ENCODE peak calls at places on chromosomes 4 and X, in six cellular contexts. R, S, Y, L, W and C are unnamed samples.

GRCh38 chr4:11805837-11806236 is 377.1 kb upstream of the HS3ST1 start:
- DNase-seq in R (no peak), S (no peak), Y (peak), L (no peak), W (no peak), C (no peak)

GRCh38 chr4:119667802-119668201 is 39.2 kb upstream of the PDE5A start:
- DNase-seq in R (no peak), S (no peak), Y (no peak), L (no peak), W (no peak), C (no peak)

GRCh38 chr4:139555705-139556070 is 331 bp downstream of the SETD7 start:
- DNase-seq in R (no peak), S (peak), Y (peak), L (no peak), W (no peak), C (no peak)

GRCh38 chrX:3046253-3046909 is 5.1 kb downstream of the ARSF start:
- DNase-seq in R (no peak), S (no peak), Y (no peak), L (peak), W (no peak), C (no peak)

GRCh38 chrX:37846934-37847732 is at the start of gene DYNLT3:
- DNase-seq in R (no peak), S (peak), Y (peak), L (peak), W (peak), C (no peak)

GRCh38 chrX:30153175-30153880 is 62.0 kb upstream of the MAGEB2 start:
- DNase-seq in R (no peak), S (no peak), Y (no peak), L (no peak), W (no peak), C (no peak)

GRCh38 chrX:108020631-108021030 is 24.2 kb upstream of the VSIG1 start:
- DNase-seq in R (no peak), S (no peak), Y (peak), L (peak), W (no peak), C (no peak)

GRCh38 chrX:142096263-142096662 is 108.8 kb downstream of the MAGEC2 start:
- DNase-seq in R (no peak), S (no peak), Y (peak), L (no peak), W (no peak), C (no peak)

GRCh38 chr4:112847781-112848180 is 201.7 kb upstream of the ANK2 start:
- DNase-seq in R (no peak), S (no peak), Y (no peak), L (no peak), W (no peak), C (no peak)

GRCh38 chr4:123390846-123391456 is 5.6 kb upstream of the SPRY1 start:
- DNase-seq in R (no peak), S (no peak), Y (peak), L (peak), W (no peak), C (no peak)

GRCh38 chr4:152729466-152729865 is 49.7 kb upstream of the TMEM154 start:
- DNase-seq in R (no peak), S (no peak), Y (peak), L (peak), W (no peak), C (peak)

GRCh38 chrX:154327026-154327820 is 31.6 kb downstream of the TKTL1 start:
- DNase-seq in R (no peak), S (no peak), Y (no peak), L (peak), W (peak), C (no peak)

GRCh38 chrX:41449615-41450014 is 2.5 kb downstream of the NYX start:
- DNase-seq in R (peak), S (no peak), Y (no peak), L (peak), W (no peak), C (no peak)

GRCh38 chr4:2135083-2135482 is 76.0 kb downstream of the NAT8L start:
- DNase-seq in R (no peak), S (no peak), Y (peak), L (peak), W (no peak), C (peak)

GRCh38 chrX:83501540-83501939 is 6.5 kb upstream of the POU3F4 start:
- DNase-seq in R (no peak), S (no peak), Y (no peak), L (no peak), W (no peak), C (no peak)
- H3K4me3 ChIP-seq in R (no peak), S (no peak), Y (no peak), L (no peak), W (no peak), C (no peak)

GRCh38 chr4:73740353-73740778 is at the start of gene CXCL8:
- DNase-seq in R (no peak), S (peak), Y (peak), L (peak), W (no peak), C (peak)
- H3K4me3 ChIP-seq in R (no peak), S (no peak), Y (peak), L (no peak), W (no peak), C (no peak)

DNA sequence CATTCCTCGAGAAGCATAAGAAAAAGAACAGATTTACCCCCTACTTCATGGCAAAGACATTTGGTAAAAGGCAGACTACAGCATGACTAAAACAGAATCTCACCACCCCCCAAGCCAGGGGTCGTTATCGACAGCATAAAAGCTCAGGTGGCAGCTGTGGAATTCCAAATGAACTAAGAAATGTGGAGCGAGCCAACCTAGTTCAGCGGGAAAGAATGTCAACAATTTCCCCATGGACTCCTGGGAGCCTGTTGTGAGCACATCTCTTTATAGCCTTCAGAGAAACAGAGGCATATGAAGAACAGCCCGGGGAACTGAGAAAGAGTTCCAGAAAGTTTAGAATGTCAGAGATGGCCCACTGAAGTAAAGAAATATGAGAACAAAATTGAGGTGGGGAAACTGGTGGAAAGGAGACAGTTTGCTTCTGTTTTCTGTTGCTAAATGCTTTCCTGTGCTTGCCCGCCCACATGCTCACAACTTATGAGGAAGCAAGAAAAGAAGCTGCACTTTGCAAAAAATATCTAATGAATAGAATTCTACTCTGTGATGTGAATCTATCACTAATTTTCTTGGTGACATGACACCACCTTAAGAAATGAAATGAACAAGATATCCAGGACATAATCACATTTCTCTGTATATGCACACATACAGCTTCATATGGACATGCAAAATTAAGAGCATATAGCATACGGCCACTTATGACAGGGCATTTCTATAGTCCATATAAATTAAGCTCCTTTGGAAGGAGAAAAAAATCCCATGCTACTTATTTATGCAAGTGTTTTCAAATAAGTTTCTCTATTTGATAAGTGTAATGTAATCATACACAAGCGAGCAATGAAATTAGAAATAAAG is 135.3 kb upstream of the MID1 start:
- DNase-seq in R (no peak), S (no peak), Y (peak), L (peak), W (no peak), C (peak)
- H3K4me3 ChIP-seq in R (no peak), S (peak), Y (no peak), L (no peak), W (no peak), C (no peak)

GRCh38 chr4:87497141-87497540 is 32.0 kb downstream of the SPARCL1 start:
- DNase-seq in R (no peak), S (no peak), Y (no peak), L (no peak), W (no peak), C (no peak)

GRCh38 chr4:87497586-87497985 is 31.6 kb downstream of the SPARCL1 start:
- DNase-seq in R (no peak), S (no peak), Y (no peak), L (no peak), W (no peak), C (no peak)

GRCh38 chr4:87499415-87500106 is 29.6 kb downstream of the SPARCL1 start:
- DNase-seq in R (no peak), S (no peak), Y (no peak), L (no peak), W (no peak), C (no peak)

GRCh38 chr4:87500107-87500462 is 29.1 kb downstream of the SPARCL1 start:
- DNase-seq in R (no peak), S (no peak), Y (no peak), L (no peak), W (no peak), C (no peak)

DNA sequence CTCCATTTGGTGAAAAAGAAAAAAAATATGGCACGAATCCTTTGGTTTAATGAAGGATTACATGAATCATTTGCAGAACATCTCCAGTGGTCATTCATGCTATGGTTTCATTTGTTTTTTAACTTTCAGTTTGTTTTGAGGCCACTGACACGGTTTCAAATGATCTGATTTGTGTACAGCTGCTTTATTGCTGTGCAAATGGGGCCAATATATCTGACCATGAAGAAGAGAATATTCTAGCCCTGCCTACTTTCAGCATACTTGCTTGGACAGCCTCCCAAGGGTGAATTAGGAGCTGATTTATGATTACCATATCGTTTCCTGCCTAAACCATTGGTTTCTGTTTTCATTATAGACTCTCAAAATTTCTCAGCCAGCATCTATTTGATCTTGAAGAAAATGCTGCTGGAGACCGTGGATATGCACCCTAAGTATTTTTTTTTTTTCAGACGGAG is 30.7 kb downstream of the SPARCL1 start:
- DNase-seq in R (peak), S (no peak), Y (no peak), L (peak), W (no peak), C (peak)
- H3K4me3 ChIP-seq in R (peak), S (no peak), Y (no peak), L (peak), W (no peak), C (peak)

GRCh38 chr4:128284317-128284716 is 3.3 kb downstream of the PGRMC2 start:
- DNase-seq in R (no peak), S (no peak), Y (no peak), L (no peak), W (no peak), C (no peak)
- H3K4me3 ChIP-seq in R (no peak), S (no peak), Y (peak), L (peak), W (no peak), C (no peak)

GRCh38 chr4:77815651-77816050 is 3.5 kb downstream of the CNOT6L start:
- DNase-seq in R (no peak), S (no peak), Y (no peak), L (no peak), W (no peak), C (no peak)
- H3K4me3 ChIP-seq in R (no peak), S (no peak), Y (no peak), L (no peak), W (no peak), C (no peak)

GRCh38 chr4:4762300-4762699 is 97.2 kb upstream of the MSX1 start:
- DNase-seq in R (no peak), S (no peak), Y (no peak), L (no peak), W (no peak), C (no peak)

GRCh38 chr4:4762909-4763814 is 96.3 kb upstream of the MSX1 start:
- DNase-seq in R (peak), S (no peak), Y (peak), L (peak), W (no peak), C (peak)

GRCh38 chr4:4764506-4764905 is 95.0 kb upstream of the MSX1 start:
- DNase-seq in R (no peak), S (no peak), Y (no peak), L (no peak), W (no peak), C (no peak)

GRCh38 chr4:4765811-4766210 is 93.7 kb upstream of the MSX1 start:
- DNase-seq in R (no peak), S (no peak), Y (no peak), L (no peak), W (no peak), C (no peak)

DNA sequence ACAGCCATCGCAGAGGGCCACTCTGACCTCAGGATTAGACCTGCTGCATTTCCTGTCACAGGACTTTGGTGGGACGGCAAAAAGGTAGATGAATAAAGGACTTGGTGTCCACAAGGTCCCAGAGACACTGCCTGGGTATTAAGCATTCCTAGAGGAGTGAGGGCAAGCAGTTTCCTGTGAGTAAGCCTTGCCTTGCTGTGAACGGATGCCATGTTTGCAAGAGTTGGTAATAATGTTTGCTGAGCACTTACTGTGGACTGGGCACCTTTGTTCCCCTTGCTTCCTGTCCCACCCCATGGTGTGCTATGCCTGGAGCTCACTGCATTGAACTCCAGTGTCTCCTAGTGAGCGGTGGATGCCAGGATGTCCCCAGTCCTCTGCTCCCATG is 95.7 kb upstream of the MSX1 start:
- DNase-seq in R (no peak), S (no peak), Y (peak), L (peak), W (no peak), C (no peak)
- H3K4me3 ChIP-seq in R (no peak), S (no peak), Y (no peak), L (no peak), W (no peak), C (no peak)

GRCh38 chr4:56506110-56506705 is 617 bp downstream of the ARL9 start:
- DNase-seq in R (no peak), S (no peak), Y (no peak), L (no peak), W (no peak), C (no peak)
- H3K4me3 ChIP-seq in R (peak), S (no peak), Y (peak), L (peak), W (peak), C (peak)

GRCh38 chr4:128825226-128825625 is 15.7 kb downstream of the JADE1 start:
- DNase-seq in R (no peak), S (no peak), Y (peak), L (no peak), W (no peak), C (no peak)

GRCh38 chr4:128830906-128831525 is 21.5 kb downstream of the JADE1 start:
- DNase-seq in R (no peak), S (no peak), Y (no peak), L (peak), W (no peak), C (no peak)

GRCh38 chr4:128831526-128832252 is 22.2 kb downstream of the JADE1 start:
- DNase-seq in R (no peak), S (no peak), Y (peak), L (peak), W (no peak), C (no peak)

GRCh38 chr4:128823025-128823661 is 13.6 kb downstream of the JADE1 start:
- DNase-seq in R (peak), S (no peak), Y (peak), L (peak), W (no peak), C (peak)

DNA sequence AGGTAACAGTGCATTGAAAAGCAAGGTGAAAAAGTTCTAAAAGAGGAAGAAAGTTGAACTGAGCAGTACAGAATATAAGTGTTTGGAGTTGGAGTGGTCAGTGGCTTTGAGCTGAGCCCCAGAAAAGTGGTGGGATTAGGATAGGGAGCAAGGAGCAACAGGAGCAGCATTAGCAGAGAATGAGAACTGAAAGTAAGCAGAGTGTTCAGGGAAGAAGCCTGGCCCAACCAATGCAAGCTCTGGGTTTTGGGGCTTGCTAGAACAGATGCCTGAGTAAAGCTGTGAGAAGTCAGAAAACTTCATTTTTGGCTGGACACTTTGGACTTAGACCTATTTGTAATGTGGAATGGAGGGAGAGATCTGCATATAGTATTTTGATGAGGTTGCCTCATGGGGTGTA is 17.8 kb downstream of the JADE1 start:
- DNase-seq in R (no peak), S (no peak), Y (no peak), L (no peak), W (no peak), C (no peak)
- H3K4me3 ChIP-seq in R (no peak), S (no peak), Y (no peak), L (no peak), W (no peak), C (no peak)

GRCh38 chrX:19658030-19658429 is 142.7 kb upstream of the MAP3K15 start:
- DNase-seq in R (no peak), S (no peak), Y (no peak), L (peak), W (no peak), C (no peak)
- H3K4me3 ChIP-seq in R (no peak), S (no peak), Y (no peak), L (no peak), W (no peak), C (no peak)